ENCODE peak calls at places on chromosomes 3 and 15, in seven cellular contexts. J, D, B, W, Z, Q and X are unnamed samples.

GRCh38 chr3:13111874-13112520 is 38.8 kb upstream of the IQSEC1 start:
- DNase-seq in J (no peak), D (no peak), B (peak; percentile 40), W (no peak), Z (peak; percentile 80), Q (no peak), X (peak; percentile 69)

GRCh38 chr3:186516645-186517044 is 27.5 kb downstream of the CRYGS start:
- DNase-seq in J (no peak), D (no peak), B (no peak), W (no peak), Z (no peak), Q (no peak), X (no peak)

GRCh38 chr3:29686889-29687592 is 406.2 kb downstream of the RBMS3 start:
- DNase-seq in J (no peak), D (no peak), B (no peak), W (peak; percentile 80), Z (no peak), Q (no peak), X (no peak)

GRCh38 chr15:43133429-43134156 is at the start of gene TMEM62:
- DNase-seq in J (peak; percentile 87), D (peak; percentile 64), B (peak; percentile 92), W (peak; percentile 44), Z (peak; percentile 91), Q (peak; percentile 69), X (peak; percentile 96)

GRCh38 chr3:130621824-130622223 is 104.8 kb downstream of the COL6A6 start:
- DNase-seq in J (no peak), D (no peak), B (no peak), W (no peak), Z (no peak), Q (no peak), X (no peak)

GRCh38 chr15:93055211-93055763 is 33.7 kb downstream of the RGMA start:
- DNase-seq in J (no peak), D (no peak), B (no peak), W (no peak), Z (no peak), Q (no peak), X (no peak)

GRCh38 chr3:67362686-67363085 is 291.7 kb downstream of the SUCLG2 start:
- DNase-seq in J (no peak), D (no peak), B (no peak), W (peak; percentile 21), Z (no peak), Q (no peak), X (no peak)

GRCh38 chr3:179398574-179399249 is 51.2 kb downstream of the MFN1 start:
- DNase-seq in J (no peak), D (no peak), B (no peak), W (peak; percentile 71), Z (no peak), Q (no peak), X (no peak)

GRCh38 chr3:56758539-56758981 is 43.2 kb downstream of the ARHGEF3 start:
- DNase-seq in J (no peak), D (no peak), B (no peak), W (peak; percentile 91), Z (no peak), Q (peak; percentile 14), X (no peak)

GRCh38 chr3:138987181-138987580 is 18.9 kb downstream of the PRR23A start:
- DNase-seq in J (no peak), D (no peak), B (no peak), W (no peak), Z (no peak), Q (no peak), X (no peak)

GRCh38 chr15:96412919-96413231 is 82.4 kb downstream of the NR2F2 start:
- DNase-seq in J (no peak), D (no peak), B (no peak), W (no peak), Z (no peak), Q (no peak), X (no peak)

GRCh38 chr3:186922790-186923189 is 7.5 kb upstream of the ST6GAL1 start:
- DNase-seq in J (no peak), D (no peak), B (no peak), W (no peak), Z (no peak), Q (peak; percentile 74), X (no peak)

GRCh38 chr3:45064512-45065372 is 38.6 kb downstream of the CLEC3B start:
- DNase-seq in J (peak; percentile 25), D (no peak), B (no peak), W (peak; percentile 94), Z (no peak), Q (no peak), X (no peak)

GRCh38 chr3:59192473-59192872 is 142.6 kb upstream of the CFAP20DC start:
- DNase-seq in J (no peak), D (no peak), B (no peak), W (peak; percentile 87), Z (no peak), Q (no peak), X (no peak)

GRCh38 chr15:40307421-40308165 is at the start of gene PLCB2:
- DNase-seq in J (peak; percentile 46), D (no peak), B (peak; percentile 55), W (no peak), Z (peak; percentile 62), Q (no peak), X (peak; percentile 94)

GRCh38 chr3:121592856-121593702 is at the start of gene FBXO40:
- DNase-seq in J (peak; percentile 42), D (no peak), B (peak; percentile 45), W (no peak), Z (peak; percentile 51), Q (no peak), X (no peak)

DNA sequence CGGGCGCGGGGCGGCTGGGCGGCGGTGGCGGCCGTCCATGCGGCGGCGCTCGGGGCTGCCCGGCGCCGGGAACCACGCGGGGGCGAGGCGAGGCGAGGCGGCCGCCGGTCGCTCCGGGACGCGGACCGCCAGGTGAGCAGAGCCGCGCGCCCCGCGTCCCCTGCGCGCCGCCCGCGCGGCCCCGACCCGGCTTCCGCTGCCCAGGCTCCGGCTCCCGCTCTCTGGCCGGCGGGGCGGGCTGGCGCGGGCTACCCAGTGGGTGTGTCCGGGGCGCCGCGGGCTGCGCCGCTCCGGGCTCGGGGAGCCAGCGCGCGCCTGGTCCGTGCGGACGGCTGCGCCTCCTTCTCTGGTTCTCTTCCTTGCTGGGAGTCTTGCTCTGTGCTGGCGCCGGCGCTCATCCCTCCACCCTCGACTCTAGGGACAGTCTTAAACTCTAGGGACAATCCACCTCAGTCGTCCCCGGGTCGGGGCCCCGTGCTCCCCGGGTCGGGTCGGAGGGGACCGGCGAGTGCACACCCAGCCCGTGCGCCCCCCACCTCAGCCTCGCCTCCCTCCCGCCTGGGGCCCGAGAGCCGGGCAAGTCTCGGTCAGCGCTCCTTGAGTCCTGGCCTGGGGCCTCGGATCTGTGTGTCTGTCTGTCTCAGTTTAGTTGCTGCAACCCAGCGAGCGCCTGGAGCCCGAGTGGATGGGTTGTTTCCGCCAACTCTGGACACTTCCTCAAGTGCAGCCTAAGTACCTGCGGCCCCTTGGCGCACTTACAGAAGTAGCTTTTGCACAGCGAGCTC is 488 bp downstream of the THSD4 start:
- DNase-seq in J (peak; percentile 44), D (no peak), B (peak; percentile 71), W (peak; percentile 58), Z (peak; percentile 51), Q (peak; percentile 69), X (no peak)
- TF ChIP-seq CTCF in J (no peak), D (no peak), B (no peak), W (no peak), Z (no peak), Q (no peak), X (no peak)

GRCh38 chr3:23916886-23917815 is at the start of the genes NKIRAS1 and RPL15:
- DNase-seq in J (peak; percentile 97), D (peak; percentile 92), B (peak; percentile 98), W (peak; percentile 96), Z (peak; percentile 98), Q (peak; percentile 97), X (peak; percentile 99)
- TF ChIP-seq POLR2A in J (peak; percentile 58), D (peak; percentile 98), B (peak; percentile 99), W (peak; percentile 99), Z (peak; percentile 96), Q (peak; percentile 95), X (peak; percentile 43)

GRCh38 chr3:134526319-134526718 is 40.5 kb downstream of the CEP63 start:
- DNase-seq in J (no peak), D (no peak), B (no peak), W (peak; percentile 49), Z (no peak), Q (no peak), X (no peak)
- H3K9me3 ChIP-seq in J (peaks cover 8% of the 10 kb centered on the region), D (no peaks in the 10 kb centered on the region), B (peaks cover 41% of the 10 kb centered on the region), W (peaks cover 7% of the 10 kb centered on the region), Z (peaks cover 5% of the 10 kb centered on the region), Q (no peaks in the 10 kb centered on the region), X (peaks cover 55% of the 10 kb centered on the region)

GRCh38 chr3:185049710-185050109 is 103.2 kb downstream of the C3orf70 start:
- DNase-seq in J (no peak), D (no peak), B (no peak), W (no peak), Z (no peak), Q (no peak), X (no peak)
- TF ChIP-seq CTCF in J (no peak), D (no peak), B (no peak), W (no peak), Z (no peak), Q (no peak), X (no peak)

DNA sequence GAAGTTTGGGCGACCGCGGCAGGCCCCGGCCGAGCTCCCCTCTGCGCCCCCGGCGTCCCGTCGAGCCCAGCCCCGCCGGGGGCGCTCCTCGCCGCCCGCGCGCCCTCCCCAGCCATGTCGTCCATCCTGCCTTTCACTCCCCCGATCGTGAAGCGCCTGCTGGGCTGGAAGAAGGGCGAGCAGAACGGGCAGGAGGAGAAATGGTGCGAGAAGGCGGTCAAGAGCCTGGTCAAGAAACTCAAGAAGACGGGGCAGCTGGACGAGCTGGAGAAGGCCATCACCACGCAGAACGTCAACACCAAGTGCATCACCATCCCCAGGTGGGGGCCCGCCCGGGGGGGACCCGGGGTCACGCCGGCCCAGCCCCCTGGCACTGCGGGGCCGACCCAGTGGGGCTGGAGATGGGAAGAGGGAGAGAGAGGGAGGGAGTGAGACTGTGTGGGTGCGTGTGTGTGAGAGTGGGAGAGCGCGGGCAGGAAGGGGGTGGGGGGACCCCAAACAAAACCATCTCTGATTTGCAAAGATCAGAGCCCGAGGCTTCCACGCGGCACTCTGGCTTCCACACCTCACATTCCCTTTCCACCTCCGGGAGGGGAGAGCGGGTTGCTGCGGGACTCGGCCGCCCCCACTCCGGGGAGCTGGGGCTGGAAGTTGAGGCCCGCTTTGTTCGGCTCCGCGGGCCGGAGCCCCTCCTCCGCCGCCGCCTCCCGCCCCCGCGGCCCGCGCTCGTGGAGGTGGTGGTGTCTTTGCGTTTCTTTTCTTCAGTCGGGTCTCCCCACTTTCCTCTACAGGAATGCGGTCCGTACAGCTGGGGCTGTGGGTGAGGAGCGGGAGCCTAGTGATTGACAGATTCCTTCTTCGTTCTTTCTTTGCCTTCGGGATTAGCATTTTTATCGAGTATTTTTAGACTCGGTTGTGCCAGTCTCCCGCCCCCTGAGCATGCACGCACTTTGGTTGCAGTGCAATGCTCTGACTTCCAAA is 929 bp downstream of the SMAD3 start:
- DNase-seq in J (peak; percentile 46), D (no peak), B (no peak), W (peak; percentile 28), Z (no peak), Q (no peak), X (peak; percentile 84)
- TF ChIP-seq POLR2A in J (no peak), D (no peak), B (no peak), W (no peak), Z (no peak), Q (peak; percentile 11), X (no peak)

GRCh38 chr3:191802671-191803070 is 341.7 kb downstream of the PYDC2 start:
- DNase-seq in J (no peak), D (no peak), B (no peak), W (no peak), Z (no peak), Q (no peak), X (no peak)
- H3K9me3 ChIP-seq in J (no peaks in the 10 kb centered on the region), D (no peaks in the 10 kb centered on the region), B (peaks cover 6% of the 10 kb centered on the region), W (peaks cover 23% of the 10 kb centered on the region), Z (no peaks in the 10 kb centered on the region), Q (no peaks in the 10 kb centered on the region), X (peaks cover 18% of the 10 kb centered on the region)

GRCh38 chr3:159158213-159158612 is 356.4 kb downstream of the MFSD1 start:
- DNase-seq in J (no peak), D (no peak), B (no peak), W (no peak), Z (no peak), Q (no peak), X (no peak)
- TF ChIP-seq CTCF in J (no peak), D (no peak), B (no peak), W (no peak), Z (no peak), Q (no peak), X (no peak)